ENCODE peak calls at places on chromosomes 6 and 20, in seven cellular contexts. One of them, this sample, is unnamed.

GRCh38 chr20:53224851-53225250 is 252.7 kb downstream of the TSHZ2 start:
- DNase-seq in occipital lobe: no peak
- DNase-seq in IMR-90: peak; percentile 18
- DNase-seq in stimulated activated CD8-positive, alpha-beta memory T cell treated with anti-CD3 and anti-CD28 coated beads, Interleukin-2, amount 100 ng/mL, for 1 hour: no peak
- DNase-seq in RPMI8226: peak; percentile 17
- DNase-seq in AG09309: no peak
- DNase-seq in LoVo: no peak
- DNase-seq in this sample: no peak

GRCh38 chr6:26284537-26285142 is 80.4 kb upstream of the BTN3A2 start:
- DNase-seq in AG09309: no peak
- DNase-seq in IMR-90: peak; percentile 74
- DNase-seq in stimulated activated CD8-positive, alpha-beta memory T cell treated with anti-CD3 and anti-CD28 coated beads, Interleukin-2, amount 100 ng/mL, for 1 hour: no peak
- DNase-seq in LoVo: no peak
- DNase-seq in RPMI8226: peak; percentile 84
- DNase-seq in occipital lobe: no peak
- DNase-seq in this sample: no peak

GRCh38 chr6:36019167-36019566 is 5.3 kb downstream of the SLC26A8 start:
- DNase-seq in RPMI8226: no peak
- DNase-seq in LoVo: no peak
- DNase-seq in IMR-90: no peak
- DNase-seq in AG09309: no peak
- DNase-seq in stimulated activated CD8-positive, alpha-beta memory T cell treated with anti-CD3 and anti-CD28 coated beads, Interleukin-2, amount 100 ng/mL, for 1 hour: no peak
- DNase-seq in occipital lobe: no peak
- DNase-seq in this sample: no peak

GRCh38 chr6:19035454-19035853 is 648.3 kb downstream of the RNF144B start:
- DNase-seq in LoVo: no peak
- DNase-seq in AG09309: no peak
- DNase-seq in stimulated activated CD8-positive, alpha-beta memory T cell treated with anti-CD3 and anti-CD28 coated beads, Interleukin-2, amount 100 ng/mL, for 1 hour: no peak
- DNase-seq in occipital lobe: no peak
- DNase-seq in IMR-90: no peak
- DNase-seq in RPMI8226: no peak
- DNase-seq in this sample: no peak

GRCh38 chr20:32163951-32164350 is 43.6 kb downstream of the PLAGL2 start:
- DNase-seq in RPMI8226: no peak
- DNase-seq in stimulated activated CD8-positive, alpha-beta memory T cell treated with anti-CD3 and anti-CD28 coated beads, Interleukin-2, amount 100 ng/mL, for 1 hour: no peak
- DNase-seq in LoVo: no peak
- DNase-seq in AG09309: no peak
- DNase-seq in IMR-90: no peak
- DNase-seq in occipital lobe: no peak
- DNase-seq in this sample: no peak

GRCh38 chr20:19661717-19662637 is 96.1 kb upstream of the RIN2 start:
- DNase-seq in RPMI8226: peak; percentile 66
- DNase-seq in IMR-90: peak; percentile 71
- DNase-seq in stimulated activated CD8-positive, alpha-beta memory T cell treated with anti-CD3 and anti-CD28 coated beads, Interleukin-2, amount 100 ng/mL, for 1 hour: no peak
- DNase-seq in AG09309: peak; percentile 48
- DNase-seq in occipital lobe: peak; percentile 26
- DNase-seq in LoVo: peak; percentile 76
- DNase-seq in this sample: peak; percentile 100

GRCh38 chr20:15555913-15556312 is 1017.3 kb downstream of the KIF16B start:
- DNase-seq in stimulated activated CD8-positive, alpha-beta memory T cell treated with anti-CD3 and anti-CD28 coated beads, Interleukin-2, amount 100 ng/mL, for 1 hour: no peak
- DNase-seq in AG09309: no peak
- DNase-seq in LoVo: no peak
- DNase-seq in RPMI8226: no peak
- DNase-seq in IMR-90: no peak
- DNase-seq in occipital lobe: no peak
- DNase-seq in this sample: no peak

GRCh38 chr6:155274533-155274932 is 10.7 kb downstream of the CLDN20 start:
- DNase-seq in LoVo: no peak
- DNase-seq in RPMI8226: no peak
- DNase-seq in IMR-90: peak; percentile 66
- DNase-seq in stimulated activated CD8-positive, alpha-beta memory T cell treated with anti-CD3 and anti-CD28 coated beads, Interleukin-2, amount 100 ng/mL, for 1 hour: no peak
- DNase-seq in occipital lobe: no peak
- DNase-seq in AG09309: no peak
- DNase-seq in this sample: no peak

GRCh38 chr6:71236926-71237425 is 51.6 kb upstream of the OGFRL1 start:
- DNase-seq in RPMI8226: peak; percentile 85
- DNase-seq in AG09309: no peak
- DNase-seq in occipital lobe: no peak
- DNase-seq in LoVo: no peak
- DNase-seq in stimulated activated CD8-positive, alpha-beta memory T cell treated with anti-CD3 and anti-CD28 coated beads, Interleukin-2, amount 100 ng/mL, for 1 hour: no peak
- DNase-seq in IMR-90: no peak
- DNase-seq in this sample: no peak

GRCh38 chr6:7086488-7086887 is 21.3 kb upstream of the RREB1 start:
- DNase-seq in LoVo: no peak
- DNase-seq in RPMI8226: peak; percentile 83
- DNase-seq in AG09309: no peak
- DNase-seq in IMR-90: peak; percentile 28
- DNase-seq in stimulated activated CD8-positive, alpha-beta memory T cell treated with anti-CD3 and anti-CD28 coated beads, Interleukin-2, amount 100 ng/mL, for 1 hour: no peak
- DNase-seq in occipital lobe: no peak
- DNase-seq in this sample: no peak

GRCh38 chr20:5056801-5057599 is 55.7 kb upstream of the SLC23A2 start:
- DNase-seq in stimulated activated CD8-positive, alpha-beta memory T cell treated with anti-CD3 and anti-CD28 coated beads, Interleukin-2, amount 100 ng/mL, for 1 hour: peak; percentile 53
- DNase-seq in LoVo: peak; percentile 39
- DNase-seq in RPMI8226: peak; percentile 64
- DNase-seq in AG09309: no peak
- DNase-seq in IMR-90: peak; percentile 46
- DNase-seq in occipital lobe: peak; percentile 8
- DNase-seq in this sample: no peak

GRCh38 chr20:48607544-48607865 is 220.3 kb downstream of the PREX1 start:
- DNase-seq in stimulated activated CD8-positive, alpha-beta memory T cell treated with anti-CD3 and anti-CD28 coated beads, Interleukin-2, amount 100 ng/mL, for 1 hour: no peak
- DNase-seq in AG09309: no peak
- DNase-seq in RPMI8226: no peak
- DNase-seq in LoVo: no peak
- DNase-seq in IMR-90: no peak
- DNase-seq in occipital lobe: no peak
- DNase-seq in this sample: no peak

GRCh38 chr6:139175389-139175788 is 40.5 kb downstream of the HECA start:
- DNase-seq in IMR-90: no peak
- DNase-seq in AG09309: no peak
- DNase-seq in stimulated activated CD8-positive, alpha-beta memory T cell treated with anti-CD3 and anti-CD28 coated beads, Interleukin-2, amount 100 ng/mL, for 1 hour: no peak
- DNase-seq in occipital lobe: no peak
- DNase-seq in RPMI8226: peak; percentile 36
- DNase-seq in LoVo: no peak
- DNase-seq in this sample: no peak

GRCh38 chr6:86192123-86192522 is 549.4 kb upstream of the SYNCRIP start:
- DNase-seq in occipital lobe: no peak
- DNase-seq in LoVo: peak; percentile 48
- DNase-seq in RPMI8226: peak; percentile 9
- DNase-seq in AG09309: no peak
- DNase-seq in IMR-90: no peak
- DNase-seq in stimulated activated CD8-positive, alpha-beta memory T cell treated with anti-CD3 and anti-CD28 coated beads, Interleukin-2, amount 100 ng/mL, for 1 hour: no peak
- DNase-seq in this sample: no peak

GRCh38 chr20:50330504-50331313 is 140.1 kb downstream of the CEBPB start:
- DNase-seq in IMR-90: no peak
- DNase-seq in RPMI8226: peak; percentile 62
- DNase-seq in LoVo: no peak
- DNase-seq in AG09309: no peak
- DNase-seq in occipital lobe: no peak
- DNase-seq in stimulated activated CD8-positive, alpha-beta memory T cell treated with anti-CD3 and anti-CD28 coated beads, Interleukin-2, amount 100 ng/mL, for 1 hour: no peak
- DNase-seq in this sample: no peak

GRCh38 chr6:37699138-37699766 is 1.6 kb upstream of the MDGA1 start:
- DNase-seq in occipital lobe: no peak
- DNase-seq in IMR-90: no peak
- DNase-seq in AG09309: no peak
- DNase-seq in RPMI8226: peak; percentile 52
- DNase-seq in stimulated activated CD8-positive, alpha-beta memory T cell treated with anti-CD3 and anti-CD28 coated beads, Interleukin-2, amount 100 ng/mL, for 1 hour: peak; percentile 53
- DNase-seq in LoVo: no peak
- DNase-seq in this sample: no peak

GRCh38 chr20:24007073-24007595 is 18.6 kb upstream of the GGTLC1 start:
- DNase-seq in RPMI8226: no peak
- DNase-seq in stimulated activated CD8-positive, alpha-beta memory T cell treated with anti-CD3 and anti-CD28 coated beads, Interleukin-2, amount 100 ng/mL, for 1 hour: no peak
- DNase-seq in occipital lobe: no peak
- DNase-seq in LoVo: no peak
- DNase-seq in AG09309: no peak
- DNase-seq in IMR-90: no peak
- DNase-seq in this sample: no peak

GRCh38 chr6:132279592-132280139 is 121.6 kb downstream of the MOXD1 start:
- DNase-seq in LoVo: peak; percentile 81
- DNase-seq in occipital lobe: peak; percentile 63
- DNase-seq in AG09309: peak; percentile 28
- DNase-seq in RPMI8226: peak; percentile 78
- DNase-seq in stimulated activated CD8-positive, alpha-beta memory T cell treated with anti-CD3 and anti-CD28 coated beads, Interleukin-2, amount 100 ng/mL, for 1 hour: peak; percentile 41
- DNase-seq in IMR-90: peak; percentile 73
- DNase-seq in this sample: peak; percentile 15

GRCh38 chr6:168090064-168090690 is 11.2 kb upstream of the FRMD1 start:
- DNase-seq in IMR-90: no peak
- DNase-seq in occipital lobe: no peak
- DNase-seq in stimulated activated CD8-positive, alpha-beta memory T cell treated with anti-CD3 and anti-CD28 coated beads, Interleukin-2, amount 100 ng/mL, for 1 hour: no peak
- DNase-seq in RPMI8226: no peak
- DNase-seq in LoVo: no peak
- DNase-seq in AG09309: no peak
- DNase-seq in this sample: no peak

GRCh38 chr6:35080016-35080680 is 61.0 kb downstream of the TCP11 start:
- DNase-seq in occipital lobe: no peak
- DNase-seq in AG09309: no peak
- DNase-seq in RPMI8226: no peak
- DNase-seq in LoVo: no peak
- DNase-seq in stimulated activated CD8-positive, alpha-beta memory T cell treated with anti-CD3 and anti-CD28 coated beads, Interleukin-2, amount 100 ng/mL, for 1 hour: no peak
- DNase-seq in IMR-90: no peak
- DNase-seq in this sample: no peak

GRCh38 chr20:24781061-24781980 is 167.7 kb upstream of the CST7 start:
- DNase-seq in stimulated activated CD8-positive, alpha-beta memory T cell treated with anti-CD3 and anti-CD28 coated beads, Interleukin-2, amount 100 ng/mL, for 1 hour: no peak
- DNase-seq in IMR-90: peak; percentile 36
- DNase-seq in AG09309: no peak
- DNase-seq in RPMI8226: peak; percentile 63
- DNase-seq in occipital lobe: peak; percentile 8
- DNase-seq in LoVo: no peak
- DNase-seq in this sample: no peak

GRCh38 chr6:83707829-83708545 is 914 bp downstream of the SNAP91 start:
- DNase-seq in LoVo: no peak
- DNase-seq in RPMI8226: no peak
- DNase-seq in stimulated activated CD8-positive, alpha-beta memory T cell treated with anti-CD3 and anti-CD28 coated beads, Interleukin-2, amount 100 ng/mL, for 1 hour: no peak
- DNase-seq in occipital lobe: peak; percentile 40
- DNase-seq in IMR-90: no peak
- DNase-seq in AG09309: no peak
- DNase-seq in this sample: no peak

GRCh38 chr20:4026093-4026601 is 10.8 kb upstream of the RNF24 start:
- DNase-seq in IMR-90: peak; percentile 88
- DNase-seq in RPMI8226: no peak
- DNase-seq in LoVo: no peak
- DNase-seq in occipital lobe: peak; percentile 21
- DNase-seq in stimulated activated CD8-positive, alpha-beta memory T cell treated with anti-CD3 and anti-CD28 coated beads, Interleukin-2, amount 100 ng/mL, for 1 hour: no peak
- DNase-seq in AG09309: no peak
- DNase-seq in this sample: peak; percentile 31

GRCh38 chr6:143501851-143502250 is 9.7 kb downstream of the FUCA2 start:
- DNase-seq in RPMI8226: no peak
- DNase-seq in occipital lobe: no peak
- DNase-seq in LoVo: no peak
- DNase-seq in IMR-90: no peak
- DNase-seq in stimulated activated CD8-positive, alpha-beta memory T cell treated with anti-CD3 and anti-CD28 coated beads, Interleukin-2, amount 100 ng/mL, for 1 hour: no peak
- DNase-seq in AG09309: no peak
- DNase-seq in this sample: no peak

GRCh38 chr20:34479627-34480026 is 36.6 kb upstream of the DYNLRB1 start:
- DNase-seq in RPMI8226: no peak
- DNase-seq in stimulated activated CD8-positive, alpha-beta memory T cell treated with anti-CD3 and anti-CD28 coated beads, Interleukin-2, amount 100 ng/mL, for 1 hour: no peak
- DNase-seq in occipital lobe: no peak
- DNase-seq in LoVo: no peak
- DNase-seq in IMR-90: no peak
- DNase-seq in AG09309: no peak
- DNase-seq in this sample: no peak

GRCh38 chr6:130520235-130520634 is 154.4 kb downstream of the TMEM200A start:
- DNase-seq in RPMI8226: no peak
- DNase-seq in IMR-90: peak; percentile 38
- DNase-seq in AG09309: peak; percentile 14
- DNase-seq in stimulated activated CD8-positive, alpha-beta memory T cell treated with anti-CD3 and anti-CD28 coated beads, Interleukin-2, amount 100 ng/mL, for 1 hour: no peak
- DNase-seq in LoVo: no peak
- DNase-seq in occipital lobe: no peak
- DNase-seq in this sample: no peak

GRCh38 chr20:34404803-34405202 is 41.7 kb downstream of the ITCH start:
- DNase-seq in LoVo: no peak
- DNase-seq in AG09309: no peak
- DNase-seq in RPMI8226: peak; percentile 20
- DNase-seq in occipital lobe: no peak
- DNase-seq in stimulated activated CD8-positive, alpha-beta memory T cell treated with anti-CD3 and anti-CD28 coated beads, Interleukin-2, amount 100 ng/mL, for 1 hour: no peak
- DNase-seq in IMR-90: no peak
- DNase-seq in this sample: no peak